ENCODE peak calls at places on chromosome 22, in five cellular contexts. J, H, D, Y and G are unnamed samples.

GRCh38 chr22:24433001-24433867 is 5.8 kb downstream of the ADORA2A start:
- DNase-seq in J (no peak), H (no peak), D (peak), Y (peak), G (no peak)

GRCh38 chr22:27347951-27348350 is 453.6 kb downstream of the MN1 start:
- DNase-seq in J (no peak), H (no peak), D (no peak), Y (no peak), G (no peak)

GRCh38 chr22:47710135-47710534 is 947.7 kb downstream of the TBC1D22A start:
- DNase-seq in J (no peak), H (no peak), D (no peak), Y (no peak), G (no peak)

GRCh38 chr22:40432167-40432566 is 61.8 kb downstream of the SGSM3 start:
- DNase-seq in J (no peak), H (no peak), D (no peak), Y (no peak), G (no peak)

GRCh38 chr22:46058591-46059519 is 81.9 kb upstream of the WNT7B start:
- DNase-seq in J (peak), H (peak), D (no peak), Y (peak), G (no peak)

GRCh38 chr22:45757068-45757467 is 85.4 kb downstream of the ATXN10 start:
- DNase-seq in J (peak), H (no peak), D (no peak), Y (no peak), G (no peak)

GRCh38 chr22:20130739-20131592 is 638 bp upstream of the ZDHHC8 start:
- DNase-seq in J (peak), H (peak), D (no peak), Y (peak), G (peak)

GRCh38 chr22:32534252-32535215 is 59.9 kb downstream of the FBXO7 start:
- DNase-seq in J (no peak), H (peak), D (no peak), Y (no peak), G (no peak)

GRCh38 chr22:31140746-31141145 is 438 bp upstream of the PLA2G3 start:
- DNase-seq in J (no peak), H (peak), D (no peak), Y (peak), G (no peak)

GRCh38 chr22:20526628-20527355 is 19.4 kb downstream of the MED15 start:
- DNase-seq in J (peak), H (no peak), D (no peak), Y (no peak), G (no peak)

GRCh38 chr22:46666577-46667244 is 46.5 kb downstream of the GRAMD4 start:
- DNase-seq in J (no peak), H (no peak), D (no peak), Y (no peak), G (no peak)

GRCh38 chr22:50313600-50313999 is 6.2 kb upstream of the PLXNB2 start:
- DNase-seq in J (no peak), H (no peak), D (peak), Y (no peak), G (no peak)

GRCh38 chr22:50308597-50308935 is 1.1 kb upstream of the PLXNB2 start:
- DNase-seq in J (peak), H (no peak), D (no peak), Y (no peak), G (no peak)

GRCh38 chr22:40766956-40767355 is 52.2 kb downstream of the SLC25A17 start:
- DNase-seq in J (no peak), H (no peak), D (no peak), Y (no peak), G (no peak)

GRCh38 chr22:50061141-50061823 is 3.2 kb upstream of the TTLL8 start:
- DNase-seq in J (no peak), H (no peak), D (peak), Y (no peak), G (no peak)

GRCh38 chr22:48352086-48352911 is 1475.4 kb downstream of the BRD1 start:
- DNase-seq in J (no peak), H (no peak), D (peak), Y (no peak), G (no peak)

GRCh38 chr22:47002692-47003091 is 240.2 kb downstream of the TBC1D22A start:
- DNase-seq in J (no peak), H (no peak), D (no peak), Y (no peak), G (no peak)

GRCh38 chr22:36110306-36110791 is 50.2 kb downstream of the APOL3 start:
- DNase-seq in J (no peak), H (no peak), D (no peak), Y (peak), G (no peak)

GRCh38 chr22:22213231-22213630 is 31.4 kb upstream of the VPREB1 start:
- DNase-seq in J (peak), H (no peak), D (no peak), Y (no peak), G (no peak)

GRCh38 chr22:29773233-29773632 is 6.1 kb downstream of the UQCR10 start:
- DNase-seq in J (no peak), H (no peak), D (no peak), Y (no peak), G (no peak)

GRCh38 chr22:31095637-31096249 is 11.6 kb downstream of the SELENOM start:
- DNase-seq in J (no peak), H (no peak), D (no peak), Y (no peak), G (no peak)

GRCh38 chr22:46483353-46483752 is 54.1 kb downstream of the CELSR1 start:
- DNase-seq in J (no peak), H (no peak), D (no peak), Y (no peak), G (no peak)

GRCh38 chr22:30667092-30667485 is 586 bp downstream of the DUSP18 start:
- DNase-seq in J (no peak), H (no peak), D (peak), Y (no peak), G (peak)

GRCh38 chr22:49903322-49904039 is 14.8 kb downstream of the ALG12 start:
- DNase-seq in J (no peak), H (no peak), D (no peak), Y (no peak), G (no peak)

GRCh38 chr22:49491221-49491635 is 336.4 kb downstream of the BRD1 start:
- DNase-seq in J (no peak), H (no peak), D (no peak), Y (no peak), G (no peak)

GRCh38 chr22:33515733-33516297 is 404.5 kb downstream of the LARGE1 start:
- DNase-seq in J (no peak), H (peak), D (no peak), Y (peak), G (no peak)

GRCh38 chr22:49307071-49307830 is 520.4 kb downstream of the BRD1 start:
- DNase-seq in J (no peak), H (peak), D (peak), Y (peak), G (no peak)

GRCh38 chr22:27124336-27125023 is 467.1 kb downstream of the MIAT start:
- DNase-seq in J (no peak), H (no peak), D (no peak), Y (no peak), G (no peak)

GRCh38 chr22:48517039-48518030 is 1310.3 kb downstream of the BRD1 start:
- DNase-seq in J (no peak), H (no peak), D (no peak), Y (no peak), G (no peak)

GRCh38 chr22:46092646-46093410 is 57.5 kb upstream of the PPARA start:
- DNase-seq in J (peak), H (no peak), D (no peak), Y (peak), G (no peak)

GRCh38 chr22:36470162-36470993 is 11.1 kb downstream of the TXN2 start:
- DNase-seq in J (peak), H (peak), D (peak), Y (peak), G (peak)

GRCh38 chr22:19176175-19176630 is 2.3 kb downstream of the SLC25A1 start:
- DNase-seq in J (no peak), H (no peak), D (no peak), Y (no peak), G (no peak)

GRCh38 chr22:35615156-35615555 is 2.0 kb downstream of the MB start:
- DNase-seq in J (peak), H (no peak), D (no peak), Y (no peak), G (no peak)

DNA sequence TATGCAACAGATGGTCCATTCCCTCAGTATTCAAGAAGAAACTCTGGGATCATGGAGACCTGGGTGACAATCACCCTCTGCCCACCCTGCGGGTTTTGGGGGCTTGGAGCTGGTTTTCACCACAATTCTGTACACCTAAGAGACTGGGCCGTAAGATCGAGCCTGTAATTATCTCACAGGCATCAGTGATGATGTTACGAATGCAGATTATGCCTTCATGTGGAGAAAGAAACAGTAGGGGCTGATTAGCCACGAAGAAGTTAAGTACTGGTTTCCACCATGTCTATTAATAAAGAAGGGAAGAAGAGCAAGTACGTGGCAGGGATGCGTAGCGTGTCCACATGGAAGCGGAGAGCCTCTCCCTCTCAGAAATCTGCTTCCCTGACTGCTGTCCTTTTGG is 5.3 kb upstream of the EFCAB6 start:
- DNase-seq in J (no peak), H (no peak), D (no peak), Y (no peak), G (no peak)
- TF ChIP-seq CTCF in J (no peak), H (no peak), D (no peak), Y (no peak), G (no peak)

DNA sequence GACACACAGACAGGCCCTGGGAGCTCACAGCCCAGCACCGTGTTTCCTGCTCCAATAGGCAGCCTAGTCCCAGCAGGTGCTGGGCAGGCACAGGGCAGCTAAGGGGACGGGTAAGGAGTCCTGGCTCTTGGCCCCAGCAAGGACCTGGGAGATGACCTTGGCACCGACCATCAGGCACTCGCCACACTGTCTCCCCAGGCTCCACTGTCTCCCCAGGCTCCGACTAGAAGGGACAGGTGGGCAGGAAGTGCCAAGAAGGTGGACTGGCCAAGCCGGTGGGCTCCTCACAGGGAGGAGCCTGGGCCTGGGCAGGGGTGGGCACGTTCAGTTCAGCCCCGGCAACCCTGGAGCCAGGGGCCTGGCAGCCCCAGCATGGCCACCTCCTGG is 193.9 kb downstream of the IGLL1 start:
- DNase-seq in J (no peak), H (no peak), D (no peak), Y (no peak), G (no peak)
- TF ChIP-seq CTCF in J (no peak), H (no peak), D (peak), Y (no peak), G (no peak)

DNA sequence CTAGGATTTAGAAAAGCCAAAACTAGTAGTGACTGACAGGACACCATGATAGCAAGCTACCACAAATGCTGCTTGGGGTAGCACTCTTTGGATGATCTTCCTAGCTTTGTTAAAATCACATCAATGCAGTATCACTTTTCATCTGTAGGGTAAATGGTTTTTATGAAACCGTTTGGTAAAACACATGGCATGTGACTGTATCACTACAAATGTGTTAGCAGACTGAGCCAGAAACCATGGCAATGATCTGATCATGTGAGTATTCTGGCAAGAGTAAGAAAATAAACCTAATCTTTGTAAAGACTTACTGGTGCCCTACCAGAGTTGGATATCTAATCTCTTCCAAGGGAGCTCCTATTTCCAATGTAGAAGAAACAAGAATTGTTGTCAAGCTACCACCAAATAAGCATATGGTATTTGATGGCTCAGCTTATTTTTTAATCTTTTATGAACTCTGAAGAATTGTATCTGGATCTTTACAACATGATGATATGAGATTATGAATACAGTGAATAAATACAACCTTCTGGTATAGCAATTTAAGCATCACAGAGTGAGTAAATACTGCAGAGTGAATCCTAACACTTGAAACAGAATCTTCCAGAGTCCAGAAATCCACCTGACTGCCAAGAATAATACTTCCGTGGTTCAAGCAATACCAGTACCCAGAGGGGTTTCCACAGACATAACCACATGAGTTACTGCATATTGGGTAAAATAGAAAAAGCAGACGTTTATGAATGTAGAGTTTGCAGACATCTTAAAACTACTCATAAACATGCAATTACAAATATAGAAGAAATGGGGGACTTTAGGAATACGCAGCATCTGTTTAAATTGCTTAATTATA is 238.9 kb downstream of the TTC28 start:
- DNase-seq in J (peak), H (no peak), D (no peak), Y (no peak), G (no peak)
- TF ChIP-seq CTCF in J (no peak), H (no peak), D (no peak), Y (no peak), G (no peak)

GRCh38 chr22:38290347-38290746 is 17.5 kb upstream of the TMEM184B start:
- DNase-seq in J (no peak), H (no peak), D (peak), Y (no peak), G (no peak)

GRCh38 chr22:38294193-38294592 is 21.4 kb upstream of the TMEM184B start:
- DNase-seq in J (no peak), H (no peak), D (no peak), Y (no peak), G (no peak)

GRCh38 chr22:38289583-38290082 is 16.8 kb upstream of the TMEM184B start:
- DNase-seq in J (no peak), H (no peak), D (no peak), Y (no peak), G (no peak)

GRCh38 chr22:38292694-38293093 is 19.9 kb upstream of the TMEM184B start:
- DNase-seq in J (peak), H (no peak), D (no peak), Y (no peak), G (no peak)

GRCh38 chr22:38291201-38291777 is 18.5 kb upstream of the TMEM184B start:
- DNase-seq in J (no peak), H (no peak), D (no peak), Y (no peak), G (no peak)
- TF ChIP-seq CTCF in J (peak), H (no peak), D (peak), Y (no peak), G (no peak)